ENCODE peak calls at places on chromosomes 12 and 14, in eight cellular contexts. N is RPMI7951; E is neuronal stem cell; S is HuH-7; R is cortex of kidney; F is LoVo; X is HTR-8/SVneo; I is stimulated activated CD8-positive, alpha-beta memory T cell treated with anti-CD3 and anti-CD28 coated beads, Interleukin-7, amount 100 ng/mL, for 1 hour. M is an unnamed sample.

GRCh38 chr14:91985008-91985407 is 37.5 kb upstream of the FBLN5 start:
- DNase-seq in I (no peak), F (no peak), N (no peak), R (no peak), S (no peak), X (no peak), E (no peak), M (no peak)

GRCh38 chr12:630656-631632 is 32.3 kb downstream of the NINJ2 start:
- DNase-seq in S (no peak), I (peak; percentile 37), E (no peak), N (no peak), F (no peak), X (no peak), R (no peak), M (no peak)

GRCh38 chr12:30448038-30448437 is 247.6 kb downstream of the IPO8 start:
- DNase-seq in F (no peak), N (no peak), X (no peak), R (no peak), E (no peak), I (no peak), S (no peak), M (no peak)

GRCh38 chr14:89600950-89601826 is 184.2 kb upstream of the FOXN3 start:
- DNase-seq in N (peak; percentile 13), F (no peak), I (no peak), X (no peak), S (no peak), E (no peak), R (no peak), M (no peak)

GRCh38 chr12:30880061-30880460 is 46.5 kb upstream of the TSPAN11 start:
- DNase-seq in N (no peak), I (no peak), S (no peak), R (no peak), X (no peak), E (no peak), F (no peak), M (no peak)

GRCh38 chr12:46364777-46365580 is 7.6 kb downstream of the SLC38A2 start:
- DNase-seq in R (no peak), N (peak; percentile 80), I (no peak), S (no peak), E (no peak), X (no peak), F (peak; percentile 55), M (no peak)

GRCh38 chr12:93818488-93819047 is 141.4 kb downstream of the CRADD start:
- DNase-seq in X (no peak), F (no peak), S (no peak), R (no peak), I (no peak), E (no peak), N (no peak), M (no peak)

GRCh38 chr12:88351121-88351520 is 209.0 kb downstream of the TMTC3 start:
- DNase-seq in F (no peak), R (no peak), S (no peak), X (no peak), E (no peak), N (no peak), I (no peak), M (no peak)

GRCh38 chr14:62179367-62180018 is 417.3 kb downstream of the SNAPC1 start:
- DNase-seq in I (no peak), E (peak; percentile 64), F (peak; percentile 41), S (peak; percentile 17), R (no peak), X (peak; percentile 94), N (peak; percentile 58), M (peak; percentile 23)

GRCh38 chr12:111028830-111029229 is 108.5 kb upstream of the MYL2 start:
- DNase-seq in I (no peak), S (no peak), F (no peak), N (no peak), E (no peak), X (no peak), R (no peak), M (no peak)

GRCh38 chr12:6919588-6919987 is 5.2 kb downstream of the ENO2 start:
- DNase-seq in I (no peak), F (no peak), S (no peak), R (no peak), E (no peak), X (no peak), N (no peak), M (no peak)

GRCh38 chr12:15819644-15820437 is 30.7 kb upstream of the EPS8 start:
- DNase-seq in E (no peak), X (no peak), S (peak; percentile 39), R (no peak), I (no peak), F (peak; percentile 56), N (no peak), M (no peak)

GRCh38 chr12:41850046-41850445 is 294.6 kb downstream of the GXYLT1 start:
- DNase-seq in N (no peak), R (no peak), X (no peak), F (no peak), S (no peak), E (no peak), I (no peak), M (no peak)

GRCh38 chr14:104509673-104510072 is 69.9 kb upstream of the C14orf180 start:
- DNase-seq in R (no peak), E (no peak), S (no peak), N (no peak), I (no peak), X (no peak), F (no peak), M (no peak)

GRCh38 chr14:38824691-38825090 is 278.3 kb downstream of the SEC23A start:
- DNase-seq in E (no peak), S (no peak), R (no peak), N (no peak), X (no peak), F (no peak), I (no peak), M (no peak)

GRCh38 chr14:31096255-31096654 is 70.1 kb upstream of the STRN3 start:
- DNase-seq in N (no peak), R (no peak), I (no peak), E (no peak), F (no peak), S (no peak), X (no peak), M (no peak)

M was measured in NCI-H1436 treated with DMSO at 0.1 percent for 48 hours.